ENCODE peak calls at places on chromosomes 11 and 22, in six cellular contexts. B is neuronal stem cell, P is IMR-90, Q is mesenchymal stem cell, C is H1, V is trophoblast cell. H is an unnamed sample.

GRCh38 chr11:72598466-72598865 is 75.8 kb downstream of the PDE2A start:
- DNase-seq in P (no peak), V (no peak), Q (no peak), C (no peak), B (no peak), H (no peak)

GRCh38 chr11:72589802-72590761 is 84.1 kb downstream of the PDE2A start:
- DNase-seq in B (peak), C (no peak), V (no peak), P (no peak), Q (peak), H (peak)

GRCh38 chr11:87753143-87753542 is 422.1 kb downstream of the RAB38 start:
- DNase-seq in V (no peak), Q (no peak), C (no peak), B (no peak), P (no peak), H (no peak)

GRCh38 chr11:100914415-100914814 is 215.2 kb downstream of the PGR start:
- DNase-seq in C (no peak), P (no peak), Q (no peak), V (no peak), B (no peak), H (no peak)

GRCh38 chr22:28414017-28414416 is 265.6 kb downstream of the TTC28 start:
- DNase-seq in P (peak), Q (no peak), C (no peak), V (no peak), B (no peak), H (no peak)

GRCh38 chr11:84543367-84544159 is 1083.6 kb downstream of the DLG2 start:
- DNase-seq in P (no peak), Q (no peak), B (peak), C (peak), V (no peak), H (peak)

GRCh38 chr11:26688701-26689100 is 33.2 kb downstream of the SLC5A12 start:
- DNase-seq in Q (no peak), P (no peak), B (no peak), C (no peak), V (no peak), H (no peak)

GRCh38 chr22:43273902-43274484 is 69.2 kb downstream of the SCUBE1 start:
- DNase-seq in B (peak), Q (peak), C (peak), V (peak), P (peak), H (peak)

GRCh38 chr11:29243616-29244015 is 773.2 kb downstream of the KCNA4 start:
- DNase-seq in V (peak), Q (peak), P (peak), B (no peak), C (no peak), H (no peak)

GRCh38 chr11:83663446-83663845 is 377.3 kb upstream of the CCDC90B start:
- DNase-seq in P (peak), V (no peak), C (no peak), Q (no peak), B (no peak), H (no peak)

GRCh38 chr11:2260491-2261364 is 9.7 kb downstream of the ASCL2 start:
- DNase-seq in P (no peak), C (no peak), B (no peak), V (no peak), Q (no peak), H (no peak)

GRCh38 chr22:26481694-26482093 is 1.9 kb downstream of the HPS4 start:
- DNase-seq in C (no peak), B (no peak), Q (no peak), P (no peak), V (no peak), H (no peak)

GRCh38 chr11:66230978-66231377 is 37.5 kb upstream of the RAB1B start:
- DNase-seq in V (no peak), C (no peak), P (no peak), B (no peak), Q (no peak), H (no peak)

GRCh38 chr11:102485095-102485722 is 32.6 kb upstream of the TMEM123 start:
- DNase-seq in B (no peak), Q (peak), P (peak), C (no peak), V (no peak), H (no peak)

GRCh38 chr11:102486584-102486983 is 34.0 kb upstream of the TMEM123 start:
- DNase-seq in V (no peak), C (no peak), Q (no peak), P (no peak), B (no peak), H (no peak)

GRCh38 chr11:102489469-102490145 is 37.0 kb upstream of the TMEM123 start:
- DNase-seq in C (no peak), V (no peak), P (no peak), B (no peak), Q (no peak), H (no peak)

GRCh38 chr11:102488208-102488607 is 35.6 kb upstream of the TMEM123 start:
- DNase-seq in V (no peak), P (no peak), B (no peak), C (no peak), Q (no peak), H (no peak)

DNA sequence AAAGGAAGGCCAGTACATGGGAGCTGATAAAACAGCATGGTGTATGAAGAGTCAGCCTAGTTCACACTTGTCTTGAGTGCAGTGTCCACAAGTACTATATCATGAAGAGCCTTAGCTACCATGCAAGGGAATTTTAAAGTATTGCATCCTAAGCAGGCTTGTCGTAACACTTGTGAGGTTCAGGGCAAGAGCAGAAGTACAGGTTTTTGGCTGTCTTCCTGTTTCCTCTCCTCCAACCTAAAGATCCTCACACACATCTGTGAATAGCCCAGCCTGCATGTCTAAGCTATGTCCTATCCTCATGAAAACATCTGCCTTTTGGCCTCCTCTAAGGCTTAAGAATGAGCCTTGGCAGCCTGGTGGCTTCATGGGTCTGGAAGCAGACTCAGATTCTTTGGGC is 34.6 kb upstream of the TMEM123 start:
- DNase-seq in Q (no peak), V (no peak), P (no peak), C (no peak), B (no peak), H (no peak)
- H3K14ac ChIP-seq in Q (no peak), V (no peak), P (no peak), C (no peak), B (no peak), H (no peak)

DNA sequence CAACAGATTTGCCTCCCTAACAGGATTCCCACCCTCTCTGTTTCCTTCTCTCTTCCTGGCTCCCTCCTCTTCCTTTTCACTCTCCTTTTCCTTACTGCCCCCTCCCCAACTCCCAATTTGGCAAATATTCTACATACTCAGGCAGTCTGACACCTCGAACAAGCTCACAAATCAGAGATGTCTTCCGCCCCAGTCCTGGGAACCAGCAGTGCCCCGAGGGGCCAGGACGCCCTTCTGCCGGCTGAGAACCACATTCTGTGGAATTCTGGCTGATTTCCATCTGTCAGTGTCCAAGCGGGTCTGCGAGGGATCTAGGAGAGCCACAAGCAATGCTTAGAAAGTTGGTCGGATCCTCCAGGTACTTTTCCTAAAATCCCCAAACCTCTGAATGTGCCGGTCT is 94.1 kb downstream of the NTM start:
- DNase-seq in P (no peak), Q (no peak), V (peak), C (no peak), B (no peak), H (no peak)
- H2BK5ac ChIP-seq in P (no peak), Q (no peak), V (no peak), C (no peak), B (no peak), H (no peak)

GRCh38 chr22:17629646-17630045 is 1.1 kb upstream of the ATP6V1E1 start:
- DNase-seq in P (no peak), C (no peak), B (no peak), V (no peak), Q (no peak), H (no peak)

GRCh38 chr22:17633998-17634323 is 4.6 kb upstream of the BCL2L13 start:
- DNase-seq in V (no peak), B (no peak), P (no peak), C (no peak), Q (no peak), H (no peak)

GRCh38 chr22:17631076-17631565 is 2.6 kb upstream of the ATP6V1E1 start:
- DNase-seq in V (no peak), B (no peak), C (no peak), Q (no peak), P (no peak), H (no peak)

GRCh38 chr22:17634696-17635095 is 3.9 kb upstream of the BCL2L13 start:
- DNase-seq in Q (peak), B (no peak), C (no peak), P (no peak), V (no peak), H (no peak)

DNA sequence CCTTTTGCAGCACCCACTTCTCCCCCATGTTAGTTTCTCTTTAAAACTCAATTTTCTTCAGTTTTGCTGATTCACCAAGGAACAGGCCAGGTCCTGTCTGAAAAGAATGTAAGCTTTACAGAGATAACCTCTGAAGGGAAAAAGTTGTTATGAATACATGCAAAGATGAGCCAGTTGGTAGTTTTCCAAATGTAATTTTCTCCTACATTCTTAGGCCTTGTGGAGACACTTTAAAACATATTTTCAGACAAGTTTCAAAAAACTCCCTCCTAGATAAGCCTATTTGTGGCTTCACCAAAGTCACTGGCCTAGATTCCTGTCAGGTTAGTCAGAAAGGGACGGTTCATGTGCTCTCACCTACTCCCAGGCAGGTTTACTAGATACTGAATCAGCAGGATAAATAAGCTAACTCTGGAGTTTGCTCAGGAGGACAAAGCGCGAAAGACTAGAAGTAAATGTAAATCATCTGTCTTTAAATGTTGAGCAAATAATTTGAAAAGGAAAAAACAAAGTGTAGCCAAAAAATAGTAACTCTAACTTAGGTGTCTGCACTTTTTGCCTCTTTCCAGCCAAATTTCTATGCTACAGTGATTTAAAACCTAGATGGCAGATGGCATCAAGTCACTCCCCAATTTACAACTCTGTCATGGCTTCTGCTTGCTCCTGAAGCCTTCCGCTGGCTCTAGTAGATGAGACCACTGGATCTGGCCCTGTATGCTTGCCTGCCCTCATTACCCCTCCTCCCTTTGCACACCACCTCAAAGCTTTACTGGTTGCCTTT is 4.9 kb upstream of the ATP6V1E1 start:
- DNase-seq in B (no peak), Q (peak), C (no peak), V (peak), P (peak), H (no peak)
- H3K14ac ChIP-seq in B (no peak), Q (no peak), C (no peak), V (peak), P (no peak), H (no peak)

DNA sequence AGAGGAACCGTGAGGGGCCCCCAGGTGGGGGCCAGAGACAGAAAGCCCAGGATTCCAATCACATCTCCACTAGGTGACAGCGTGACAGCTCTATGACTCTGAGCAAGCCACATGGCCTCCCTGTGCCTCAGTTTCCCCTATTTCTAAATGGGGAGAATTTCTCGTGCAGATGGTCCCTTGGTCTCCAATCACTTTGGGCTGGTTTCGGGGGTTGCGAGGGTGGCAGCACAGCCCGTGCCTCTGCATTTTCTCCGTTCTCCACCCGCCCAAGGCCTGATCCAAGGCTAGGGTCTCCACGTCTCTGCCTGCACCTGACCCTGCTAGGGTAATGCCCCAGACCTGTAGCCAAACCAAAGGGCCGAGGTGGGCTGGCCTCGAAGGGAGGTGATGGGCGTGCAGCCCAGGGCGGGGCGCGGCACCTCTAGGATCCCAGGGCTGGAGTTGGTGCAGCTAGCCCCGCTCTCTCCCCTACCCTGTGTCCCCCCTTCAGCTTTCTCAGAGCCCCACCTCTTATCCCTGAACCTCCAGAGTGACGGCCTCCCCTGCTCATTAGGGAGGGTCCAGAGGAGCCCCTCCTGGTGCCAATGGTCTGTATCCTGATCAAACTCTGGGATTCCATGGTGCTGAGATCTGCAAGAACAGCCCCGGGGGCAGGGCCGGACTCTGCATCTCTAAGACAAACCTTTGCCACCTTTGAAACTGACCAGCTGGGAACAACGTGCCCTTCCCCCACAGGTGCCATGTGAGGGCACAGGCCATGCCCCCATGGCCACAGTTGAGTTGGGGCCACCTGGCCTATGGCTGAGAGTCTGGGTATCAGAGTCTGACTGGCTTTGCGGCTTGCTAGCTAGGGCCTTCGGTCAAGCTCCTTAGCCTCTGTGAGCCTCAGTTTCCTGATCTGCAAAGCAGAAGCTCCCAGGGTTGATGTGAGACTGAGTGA is 22.9 kb upstream of the CBX7 start:
- DNase-seq in B (no peak), C (no peak), Q (peak), P (no peak), V (peak), H (peak)
- H2BK5ac ChIP-seq in B (peak), C (peak), Q (peak), P (peak), V (peak), H (peak)

GRCh38 chr11:123233280-123233977 is 38.4 kb upstream of the CLMP start:
- DNase-seq in Q (peak), P (no peak), C (no peak), V (no peak), B (no peak), H (no peak)
- H3K14ac ChIP-seq in Q (no peak), P (peak), C (no peak), V (no peak), B (no peak), H (no peak)

DNA sequence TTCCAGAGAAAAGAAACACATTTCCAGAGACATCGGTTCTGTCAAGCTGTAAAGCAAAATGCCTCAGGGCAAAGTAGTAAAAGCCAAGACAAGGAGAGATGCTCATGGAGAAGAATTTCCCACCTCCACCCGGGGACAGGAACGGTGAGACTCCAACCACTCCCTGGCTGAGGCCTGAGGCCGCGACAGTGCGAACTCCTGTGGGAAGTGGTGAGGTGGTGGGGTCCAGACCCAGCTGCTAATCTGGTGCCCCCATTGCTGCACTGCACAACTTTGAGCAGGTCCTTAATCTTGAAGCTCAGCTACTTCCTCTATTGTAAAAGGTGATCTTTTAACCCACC is 83.8 kb downstream of the ZC3H12C start:
- DNase-seq in V (no peak), B (no peak), P (no peak), Q (no peak), C (no peak), H (no peak)
- H2BK5ac ChIP-seq in V (no peak), B (no peak), P (no peak), Q (no peak), C (no peak), H (no peak)

GRCh38 chr11:128260398-128260797 is 327.0 kb downstream of the ETS1 start:
- DNase-seq in Q (no peak), P (no peak), B (no peak), C (no peak), V (no peak), H (no peak)

GRCh38 chr11:128262463-128263345 is 324.7 kb downstream of the ETS1 start:
- DNase-seq in V (no peak), B (no peak), C (no peak), P (no peak), Q (no peak), H (no peak)

GRCh38 chr11:128259816-128260215 is 327.5 kb downstream of the ETS1 start:
- DNase-seq in P (no peak), Q (no peak), B (no peak), V (no peak), C (no peak), H (no peak)

GRCh38 chr11:128266893-128267292 is 320.5 kb downstream of the ETS1 start:
- DNase-seq in P (no peak), B (no peak), C (no peak), Q (no peak), V (no peak), H (no peak)

DNA sequence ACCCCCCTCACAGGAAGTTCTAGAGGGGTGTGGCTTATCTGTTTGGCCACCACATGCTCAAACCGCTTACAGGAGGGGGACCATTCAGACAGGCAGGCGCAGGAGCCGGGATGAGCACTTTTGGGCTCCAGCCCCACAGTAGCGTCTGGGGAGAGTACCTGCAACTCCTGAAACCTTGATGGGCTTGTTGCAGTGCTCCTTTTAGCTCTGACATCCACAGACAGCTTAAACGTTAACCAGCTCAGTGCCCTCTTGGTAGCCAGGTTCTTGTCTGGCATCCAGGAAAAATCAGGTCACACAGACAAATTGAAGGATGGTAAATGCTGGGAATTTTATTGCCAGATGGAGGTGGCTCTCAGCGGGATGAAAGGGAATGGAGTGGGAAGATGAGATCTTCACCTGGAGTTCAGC is 326.3 kb downstream of the ETS1 start:
- DNase-seq in Q (no peak), V (no peak), P (no peak), C (no peak), B (no peak), H (no peak)
- H3K14ac ChIP-seq in Q (no peak), V (no peak), P (no peak), C (no peak), B (no peak), H (no peak)

GRCh38 chr11:133708547-133709051 is 136.7 kb downstream of the SPATA19 start:
- DNase-seq in Q (no peak), C (no peak), P (no peak), V (no peak), B (no peak), H (no peak)
- H2BK5ac ChIP-seq in Q (no peak), C (no peak), P (no peak), V (no peak), B (no peak), H (no peak)